ENCODE peak calls at places on chromosomes 3 and 15, in six cellular contexts. S is lung; R is iPS DF 6.9; Y is CD8-positive, alpha-beta T cell; B is DND-41; W is kidney. J is an unnamed sample. For H3K9me3, the result is how much of the 10 kb centered on the place peaks cover.

GRCh38 chr15:31387483-31388118 is 61.0 kb downstream of the KLF13 start:
- DNase-seq in R (no peak), S (no peak), B (peak), W (peak), Y (peak), J (peak)

GRCh38 chr3:177287231-177287630 is 89.9 kb upstream of the TBL1XR1 start:
- DNase-seq in R (no peak), W (no peak), Y (no peak), S (no peak), B (no peak), J (no peak)

GRCh38 chr3:77506384-77506783 is 466.5 kb downstream of the ROBO2 start:
- DNase-seq in S (no peak), W (no peak), B (no peak), R (no peak), Y (no peak), J (no peak)

GRCh38 chr3:18656410-18656809 is 231.3 kb upstream of the SATB1 start:
- DNase-seq in Y (no peak), B (peak), R (no peak), S (no peak), W (no peak), J (no peak)

GRCh38 chr15:30791776-30792175 is 111.9 kb upstream of the FAN1 start:
- DNase-seq in S (no peak), B (no peak), W (peak), R (no peak), Y (no peak), J (no peak)

GRCh38 chr15:99085413-99086326 is 19.2 kb upstream of the SYNM start:
- DNase-seq in W (no peak), S (no peak), Y (no peak), R (no peak), B (no peak), J (no peak)

GRCh38 chr15:86650084-86650483 is 570.4 kb downstream of the AGBL1 start:
- DNase-seq in W (no peak), S (no peak), Y (no peak), B (no peak), R (no peak), J (no peak)

GRCh38 chr3:100665230-100665629 is 44.1 kb upstream of the TFG start:
- DNase-seq in R (no peak), W (no peak), S (no peak), B (peak), Y (peak), J (no peak)

GRCh38 chr3:130699765-130700164 is 46.9 kb downstream of the PIK3R4 start:
- DNase-seq in W (no peak), S (no peak), B (no peak), Y (no peak), R (no peak), J (no peak)

DNA sequence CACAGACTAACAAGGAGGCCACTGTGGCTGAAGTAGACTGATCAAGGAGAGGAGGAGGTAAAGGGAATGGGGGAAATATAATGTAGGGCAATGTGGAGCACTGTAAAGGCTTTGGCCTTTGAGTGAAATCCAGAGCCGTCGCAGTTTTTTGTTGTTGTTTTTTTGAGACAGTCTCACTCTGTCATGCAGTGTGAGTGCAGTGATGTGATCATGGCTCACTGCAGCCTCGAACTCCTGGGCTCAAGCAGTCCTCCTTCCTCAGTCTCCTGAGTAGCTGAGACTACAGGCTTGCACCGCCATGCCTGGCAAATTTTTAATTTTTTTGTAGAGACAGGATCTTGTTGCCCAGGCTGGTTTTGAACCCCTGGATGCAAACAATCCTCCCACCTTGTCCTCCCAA is 32.2 kb downstream of the PPP4R2 start:
- DNase-seq in B (no peak), Y (no peak), W (no peak), S (no peak), R (no peak), J (no peak)
- H3K27ac ChIP-seq in B (no peak), Y (no peak), W (no peak), S (peak), R (no peak), J (no peak)

DNA sequence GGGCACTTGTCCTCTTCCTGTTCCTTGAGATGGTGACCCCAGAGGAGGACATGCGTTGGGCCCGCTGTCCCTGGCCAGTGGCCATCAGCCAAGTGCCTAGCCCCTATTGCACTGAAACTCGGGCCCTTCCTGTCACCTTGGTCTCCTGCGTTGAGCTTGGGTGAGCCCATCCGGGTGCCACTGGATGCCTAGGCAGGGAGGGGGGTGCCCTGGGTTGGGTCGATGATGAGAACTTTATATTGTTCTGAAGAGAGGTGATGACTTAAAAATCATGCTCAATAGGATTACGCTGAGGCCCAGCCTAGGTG is 221.8 kb downstream of the SNRPN start:
- DNase-seq in Y (no peak), R (no peak), W (peak), S (peak), B (no peak), J (no peak)
- H3K9me3 ChIP-seq in Y (under half), R (under half), W (under half), S (half or more), B (half or more), J (under half)

GRCh38 chr15:38128389-38128788 is 124.2 kb upstream of the SPRED1 start:
- DNase-seq in W (no peak), Y (no peak), B (no peak), R (no peak), S (no peak), J (no peak)

GRCh38 chr15:38134252-38134651 is 118.4 kb upstream of the SPRED1 start:
- DNase-seq in S (no peak), B (no peak), R (no peak), W (no peak), Y (no peak), J (no peak)

GRCh38 chr15:38129531-38130199 is 123.0 kb upstream of the SPRED1 start:
- DNase-seq in R (no peak), W (peak), S (peak), B (no peak), Y (no peak), J (peak)

GRCh38 chr15:38130200-38130567 is 122.5 kb upstream of the SPRED1 start:
- DNase-seq in S (no peak), Y (no peak), R (no peak), W (no peak), B (no peak), J (no peak)

DNA sequence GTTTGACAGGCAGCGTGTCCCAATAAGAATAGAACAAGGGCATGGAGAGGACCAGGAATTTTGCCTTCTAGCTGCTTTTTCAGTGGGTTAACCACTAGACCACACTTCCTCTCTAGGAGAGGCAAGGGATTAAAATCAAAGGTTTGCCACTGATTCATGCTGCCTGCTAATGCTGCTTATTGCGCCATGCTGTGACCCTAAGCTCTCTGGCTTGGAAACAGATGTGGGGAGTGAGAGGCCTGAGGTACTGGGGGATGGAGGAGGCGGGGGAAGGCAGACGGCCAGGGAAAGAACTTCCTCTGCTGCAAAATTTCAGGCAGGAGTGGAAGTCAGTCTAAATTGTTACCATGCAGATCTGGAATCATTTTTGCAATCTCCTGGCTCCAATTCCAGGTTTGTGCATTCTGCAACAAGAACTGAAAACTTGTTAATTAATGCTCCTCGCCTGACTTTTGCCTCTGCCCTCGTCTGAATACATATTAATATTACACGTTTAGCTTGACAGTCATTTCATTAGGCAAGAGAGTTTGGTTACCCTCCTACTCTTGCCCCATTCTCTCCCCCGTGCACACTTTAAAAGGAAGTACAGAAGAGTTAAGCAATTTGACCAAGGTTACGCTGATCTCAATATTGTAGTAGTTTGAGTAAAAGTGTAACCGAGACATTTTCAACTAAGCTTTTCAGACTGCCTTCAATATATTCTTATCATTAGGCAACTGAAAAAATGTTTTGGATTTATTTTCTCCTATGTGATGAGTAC is 121.7 kb upstream of the SPRED1 start:
- DNase-seq in S (peak), B (no peak), R (no peak), Y (no peak), W (peak), J (peak)
- H3K4me3 ChIP-seq in S (no peak), B (no peak), R (no peak), Y (no peak), W (no peak), J (no peak)

DNA sequence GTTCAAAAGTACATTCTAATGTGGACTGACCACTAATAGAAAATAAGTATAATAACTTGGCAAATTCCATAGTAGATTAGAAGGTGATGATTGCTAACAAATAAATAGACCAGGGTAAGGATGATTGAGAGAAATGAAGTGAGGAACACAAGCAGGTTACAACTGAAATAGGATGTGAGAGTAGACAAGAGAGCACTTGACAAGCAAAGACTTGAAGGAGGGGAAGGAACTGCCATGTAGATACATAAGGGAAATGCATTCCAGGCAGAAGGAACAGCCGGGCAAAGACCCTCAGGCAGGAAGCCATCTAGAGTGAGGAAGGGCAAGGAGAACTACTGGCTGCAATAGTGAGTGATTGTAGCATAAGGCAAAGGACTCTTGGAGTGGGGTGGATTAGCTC is 5.0 kb downstream of the PLA1A start:
- DNase-seq in B (no peak), R (no peak), Y (no peak), S (no peak), W (no peak), J (no peak)
- H3K27ac ChIP-seq in B (no peak), R (no peak), Y (no peak), S (no peak), W (no peak), J (no peak)

DNA sequence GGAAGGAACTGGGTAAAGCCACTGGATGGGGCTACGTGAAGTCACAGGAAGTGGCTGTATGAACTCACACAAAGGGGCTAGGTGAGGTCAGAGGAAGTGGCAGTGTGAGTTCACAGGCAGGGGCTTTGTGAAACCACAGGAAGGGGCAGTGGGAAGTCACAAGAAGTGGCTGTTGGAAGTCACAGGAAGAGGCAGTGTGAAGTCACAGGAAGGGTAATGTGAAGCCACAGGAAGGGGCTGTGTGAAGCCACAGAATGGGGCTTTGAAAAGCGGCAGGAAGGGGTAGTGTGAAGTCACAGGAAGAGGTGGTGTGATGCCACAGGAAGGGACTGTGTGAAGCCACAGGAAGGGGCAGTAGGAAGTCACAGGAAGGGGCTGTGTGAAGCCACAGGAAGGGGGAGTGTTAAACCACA is 34.6 kb downstream of the GASK1A start:
- DNase-seq in W (no peak), B (peak), Y (no peak), S (no peak), R (no peak), J (no peak)
- H3K9me3 ChIP-seq in W (under half), B (half or more), Y (half or more), S (half or more), R (under half), J (under half)

DNA sequence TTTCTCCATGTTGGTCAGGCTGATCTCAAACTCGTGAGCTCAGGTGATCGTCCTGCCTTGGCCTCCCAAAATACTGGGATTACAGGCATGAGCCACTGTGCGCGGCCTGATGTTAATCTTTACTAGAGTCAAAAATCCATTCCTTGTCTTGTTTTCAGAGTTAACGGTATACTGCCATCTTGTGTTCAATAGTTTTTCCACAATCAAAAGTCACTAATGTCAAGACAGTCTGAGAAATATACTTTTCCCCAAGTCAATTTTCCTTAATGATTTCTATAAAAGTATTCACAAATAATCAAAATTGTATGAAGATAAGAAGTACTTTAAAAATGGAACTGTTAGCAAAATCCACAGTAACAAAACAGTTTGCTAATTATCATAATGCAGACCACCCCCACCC is 8.5 kb downstream of the CRBN start:
- DNase-seq in R (no peak), W (no peak), Y (no peak), B (no peak), S (no peak), J (no peak)
- H3K4me3 ChIP-seq in R (no peak), W (no peak), Y (no peak), B (no peak), S (no peak), J (no peak)

DNA sequence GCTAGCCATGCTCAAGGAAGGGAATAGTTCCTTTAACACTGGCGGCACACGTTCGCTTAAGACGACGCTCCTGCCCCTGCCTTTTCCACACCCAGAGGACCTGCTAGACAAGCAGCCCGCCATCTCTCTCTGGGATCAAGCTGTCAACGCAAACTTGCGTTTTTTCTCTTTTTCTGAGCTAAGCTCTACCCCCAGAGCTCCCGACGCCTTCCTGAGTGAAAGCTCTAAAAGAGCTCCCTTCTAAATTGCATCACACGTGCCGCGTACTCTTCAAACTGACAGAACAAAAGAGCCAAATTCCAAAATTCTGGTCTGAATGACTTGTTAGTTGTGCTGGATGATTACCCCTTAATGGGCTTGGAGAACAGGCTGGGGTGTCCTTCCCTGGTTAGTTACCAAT is 81.2 kb downstream of the MDFIC2 start:
- DNase-seq in S (no peak), W (no peak), B (no peak), Y (no peak), R (no peak), J (no peak)
- H3K27ac ChIP-seq in S (no peak), W (no peak), B (no peak), Y (no peak), R (no peak), J (no peak)

DNA sequence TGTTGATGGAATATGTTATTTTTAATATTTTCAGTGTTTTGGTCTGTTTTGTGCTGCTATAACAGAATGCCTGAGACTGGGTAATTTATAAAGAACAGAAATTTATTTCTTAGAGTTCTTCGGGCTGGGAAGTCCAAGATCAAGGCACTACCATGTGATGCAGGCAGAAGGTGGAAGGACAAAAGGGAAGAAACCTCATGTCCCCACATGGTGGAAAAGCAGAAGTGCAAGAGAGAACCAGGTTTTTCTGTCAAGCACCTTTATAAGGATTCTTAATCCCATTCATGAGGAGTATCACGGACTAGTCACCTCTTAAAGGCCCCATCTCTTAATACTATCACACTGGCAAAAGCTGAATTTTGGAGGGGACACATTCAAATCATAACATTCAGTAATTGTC is 57.9 kb upstream of the EPHB3 start:
- DNase-seq in R (no peak), Y (no peak), S (no peak), W (no peak), B (no peak), J (no peak)
- H3K9me3 ChIP-seq in R (under half), Y (under half), S (under half), W (under half), B (under half), J (under half)

GRCh38 chr15:88636654-88637053 is 2.2 kb upstream of the ISG20 start:
- DNase-seq in W (no peak), R (no peak), Y (no peak), B (no peak), S (no peak), J (no peak)

GRCh38 chr15:88637436-88637835 is 1.4 kb upstream of the ISG20 start:
- DNase-seq in W (no peak), Y (no peak), R (no peak), B (no peak), S (no peak), J (no peak)

GRCh38 chr15:88638626-88639372 is at the start of gene ISG20:
- DNase-seq in W (peak), B (peak), S (peak), Y (peak), R (peak), J (peak)

GRCh38 chr15:88636039-88636438 is 2.8 kb upstream of the ISG20 start:
- DNase-seq in S (peak), W (peak), R (no peak), B (no peak), Y (peak), J (no peak)

GRCh38 chr15:88637841-88638625 is 783 bp upstream of the ISG20 start:
- DNase-seq in R (no peak), B (no peak), Y (no peak), S (no peak), W (peak), J (no peak)
- H3K4me3 ChIP-seq in R (no peak), B (no peak), Y (peak), S (no peak), W (no peak), J (no peak)

J was measured in thyroid gland.